ENCODE peak calls at places on chromosomes 11 and 22, in five cellular contexts. M is BJ, A is psoas muscle, K is osteoblast, L is retinal pigment epithelial cell. Q is an unnamed sample.

GRCh38 chr11:112797653-112798293 is 163.4 kb upstream of the NCAM1 start:
- DNase-seq in L (no peak), M (no peak), K (no peak), A (no peak), Q (peak; percentile 26)

GRCh38 chr11:61059260-61059752 is 43.0 kb upstream of the CD5 start:
- DNase-seq in K (no peak), A (no peak), L (no peak), M (no peak), Q (no peak)

GRCh38 chr11:128598096-128598495 is 10.7 kb upstream of the ETS1 start:
- DNase-seq in M (no peak), A (no peak), K (no peak), L (no peak), Q (no peak)

GRCh38 chr11:59158206-59159068 is 13.5 kb upstream of the DTX4 start:
- DNase-seq in A (no peak), K (no peak), M (no peak), L (no peak), Q (peak; percentile 84)

GRCh38 chr11:130301002-130301401 is 13.7 kb downstream of the ZBTB44 start:
- DNase-seq in L (no peak), M (no peak), K (no peak), A (no peak), Q (no peak)

GRCh38 chr11:79352304-79352703 is 88.5 kb downstream of the TENM4 start:
- DNase-seq in K (no peak), L (no peak), M (no peak), A (no peak), Q (no peak)

GRCh38 chr11:9974375-9974774 is 310.5 kb downstream of the SWAP70 start:
- DNase-seq in M (no peak), K (no peak), A (no peak), L (no peak), Q (no peak)

GRCh38 chr11:111361082-111361801 is 17.8 kb downstream of the POU2AF1 start:
- DNase-seq in L (no peak), K (no peak), M (no peak), A (no peak), Q (no peak)

GRCh38 chr11:12508151-12508740 is 130.9 kb downstream of the PARVA start:
- DNase-seq in L (no peak), M (peak; percentile 78), A (no peak), K (peak; percentile 57), Q (peak; percentile 70)

GRCh38 chr11:47724041-47724729 is 9.0 kb upstream of the AGBL2 start:
- DNase-seq in A (peak; percentile 35), M (no peak), K (peak; percentile 81), L (no peak), Q (peak; percentile 72)

GRCh38 chr22:37016134-37016910 is 2.9 kb downstream of the TST start:
- DNase-seq in M (no peak), L (no peak), K (peak; percentile 38), A (no peak), Q (no peak)

GRCh38 chr22:18032455-18033101 is 8.2 kb upstream of the MICAL3 start:
- DNase-seq in L (no peak), K (peak; percentile 68), M (no peak), A (no peak), Q (peak; percentile 81)

GRCh38 chr11:82978422-82979099 is 77.0 kb downstream of the DDIAS start:
- DNase-seq in A (no peak), K (peak; percentile 81), L (no peak), M (peak; percentile 59), Q (peak; percentile 71)

GRCh38 chr22:41976961-41977566 is 7.8 kb downstream of the SEPTIN3 start:
- DNase-seq in L (no peak), A (no peak), M (no peak), K (peak; percentile 79), Q (peak; percentile 25)

GRCh38 chr22:27476729-27477128 is 324.8 kb downstream of the MN1 start:
- DNase-seq in M (no peak), L (peak; percentile 59), K (peak; percentile 95), A (no peak), Q (peak; percentile 78)

GRCh38 chr11:75145972-75146519 is 4.9 kb upstream of the SLCO2B1 start:
- DNase-seq in K (no peak), A (no peak), M (no peak), L (no peak), Q (no peak)

GRCh38 chr11:116595305-116595880 is 177.4 kb downstream of the BUD13 start:
- DNase-seq in A (no peak), M (no peak), L (no peak), K (no peak), Q (no peak)

GRCh38 chr11:132559371-132560036 is 972.8 kb downstream of the OPCML start:
- DNase-seq in L (no peak), M (no peak), K (no peak), A (no peak), Q (peak; percentile 28)

GRCh38 chr11:57626895-57627294 is 22.8 kb downstream of the YPEL4 start:
- DNase-seq in M (no peak), K (no peak), L (no peak), A (no peak), Q (no peak)

GRCh38 chr22:25141994-25142620 is 57.6 kb upstream of the CRYBB3 start:
- DNase-seq in A (no peak), K (no peak), M (no peak), L (peak; percentile 23), Q (no peak)

GRCh38 chr22:48240165-48240934 is 1477.9 kb downstream of the TBC1D22A start:
- DNase-seq in K (no peak), L (no peak), A (no peak), M (no peak), Q (no peak)

GRCh38 chr11:93522448-93522847 is 20.7 kb downstream of the SMCO4 start:
- DNase-seq in A (no peak), M (no peak), L (no peak), K (no peak), Q (no peak)

GRCh38 chr11:86888164-86888977 is 66.8 kb downstream of the FZD4 start:
- DNase-seq in M (peak; percentile 77), K (no peak), A (no peak), L (peak; percentile 17), Q (peak; percentile 81)

GRCh38 chr11:76610871-76611475 is 59.6 kb downstream of the LRRC32 start:
- DNase-seq in A (no peak), L (no peak), M (no peak), K (peak; percentile 84), Q (no peak)

GRCh38 chr22:36986242-36986821 is 32.9 kb downstream of the TST start:
- DNase-seq in M (no peak), L (no peak), K (no peak), A (no peak), Q (peak; percentile 38)

GRCh38 chr11:46418751-46419150 is 27.2 kb upstream of the CHRM4 start:
- DNase-seq in L (no peak), M (no peak), A (no peak), K (no peak), Q (no peak)

GRCh38 chr11:61164610-61165424 is 3.6 kb upstream of the VPS37C start:
- DNase-seq in L (no peak), M (no peak), K (no peak), A (no peak), Q (no peak)

GRCh38 chr11:132721526-132721925 is 810.8 kb downstream of the OPCML start:
- DNase-seq in A (no peak), M (no peak), K (no peak), L (no peak), Q (no peak)

GRCh38 chr22:20115691-20116375 is at the start of gene RANBP1:
- DNase-seq in L (no peak), A (peak; percentile 25), M (no peak), K (peak; percentile 86), Q (no peak)
- TF ChIP-seq CTCF in L (no peak), A (no peak), M (no peak), K (no peak), Q (no peak)

DNA sequence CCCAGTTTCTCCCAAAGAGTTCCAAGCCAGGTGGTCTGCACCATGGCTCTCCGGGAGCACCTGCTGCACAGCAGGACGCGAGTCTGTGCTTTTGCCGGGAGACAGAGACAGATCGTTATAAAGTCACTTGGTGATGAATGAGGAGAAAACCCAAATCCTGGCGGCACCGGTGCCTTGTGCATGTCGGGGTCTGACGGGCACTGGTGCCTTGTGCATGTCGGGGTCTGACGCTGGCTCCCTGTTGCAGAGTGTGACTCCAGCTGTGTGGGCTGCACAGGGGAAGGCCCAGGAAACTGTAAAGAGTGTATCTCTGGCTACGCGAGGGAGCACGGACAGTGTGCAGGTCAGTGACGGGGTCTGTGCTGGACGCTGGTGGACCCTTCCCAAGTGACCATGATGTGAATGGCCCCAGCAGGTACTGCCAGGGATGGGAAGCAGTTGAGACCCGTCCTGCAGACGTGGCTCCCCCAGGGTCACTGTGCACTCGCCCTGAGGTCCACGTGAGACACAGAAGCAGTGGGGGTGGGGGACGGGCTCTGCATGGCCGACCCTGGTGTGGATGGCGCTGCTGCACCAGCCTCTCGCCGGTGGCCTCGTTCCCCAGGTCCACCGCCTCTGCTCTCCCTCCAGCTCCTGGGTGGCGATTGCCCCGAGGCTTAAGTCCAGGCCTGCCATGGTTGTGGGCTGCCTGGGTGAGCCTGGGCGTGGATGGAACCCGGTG is 5.8 kb downstream of the CRELD2 start:
- DNase-seq in A (no peak), K (no peak), L (no peak), M (no peak), Q (no peak)
- H3K4me3 ChIP-seq in A (no peak overlapping the region), K (no peak overlapping the region), L (no peak overlapping the region), M (no peak overlapping the region), Q (no peak overlapping the region)

GRCh38 chr22:39654959-39655579 is 84.5 kb downstream of the CACNA1I start:
- DNase-seq in K (no peak), A (no peak), L (no peak), M (no peak), Q (no peak)
- TF ChIP-seq CTCF in K (peak; percentile 11), A (no peak), L (peak; percentile 29), M (no peak), Q (no peak)

GRCh38 chr11:123305601-123306000 is 110.6 kb upstream of the CLMP start:
- DNase-seq in M (no peak), A (no peak), L (no peak), K (no peak), Q (no peak)
- H3K4me3 ChIP-seq in M (no peak overlapping the region), A (no peak overlapping the region), L (no peak overlapping the region), K (no peak overlapping the region), Q (no peak overlapping the region)

GRCh38 chr11:35486446-35486845 is 39.0 kb downstream of the PAMR1 start:
- DNase-seq in M (no peak), A (no peak), L (no peak), K (no peak), Q (no peak)

GRCh38 chr11:35488117-35488516 is 37.3 kb downstream of the PAMR1 start:
- DNase-seq in M (no peak), A (no peak), K (no peak), L (no peak), Q (peak; percentile 28)

GRCh38 chr11:35485656-35486318 is 39.6 kb downstream of the PAMR1 start:
- DNase-seq in K (no peak), L (peak; percentile 6), M (no peak), A (peak; percentile 71), Q (peak; percentile 69)

GRCh38 chr11:35486934-35487333 is 38.5 kb downstream of the PAMR1 start:
- DNase-seq in L (no peak), A (no peak), M (no peak), K (no peak), Q (no peak)

GRCh38 chr11:35487532-35488078 is 37.8 kb downstream of the PAMR1 start:
- DNase-seq in K (no peak), A (no peak), L (peak; percentile 12), M (no peak), Q (peak; percentile 77)
- TF ChIP-seq CTCF in K (peak; percentile 69), A (peak; percentile 23), L (peak; percentile 69), M (peak; percentile 61), Q (peak; percentile 46)